ENCODE peak calls at places on chromosomes 6 and 20, in ten cellular contexts. B is fibroblast of pulmonary artery, A is GM12864, H is SK-N-SH, W is NB4, P is cardiac muscle cell, R is H1, Q is kidney, Z is endodermal cell, D is cardiac fibroblast. K is an unnamed sample.

GRCh38 chr20:6651016-6651415 is 116.5 kb upstream of the BMP2 start:
- DNase-seq in B (peak; percentile 19), A (no peak), H (no peak), W (peak; percentile 79), P (peak; percentile 58), R (no peak), Q (peak; percentile 81), Z (no peak), D (peak; percentile 84), K (peak; percentile 58)

GRCh38 chr6:158327216-158327615 is 15.0 kb downstream of the TULP4 start:
- DNase-seq in B (no peak), A (no peak), H (no peak), W (no peak), P (no peak), R (no peak), Q (no peak), Z (no peak), D (no peak), K (no peak)

GRCh38 chr6:18601515-18602035 is 214.4 kb downstream of the RNF144B start:
- DNase-seq in B (no peak), A (no peak), H (no peak), W (no peak), P (no peak), R (no peak), Q (no peak), Z (no peak), D (no peak), K (no peak)

GRCh38 chr6:30483677-30484279 is 5.5 kb upstream of the HLA-E start:
- DNase-seq in B (peak; percentile 88), A (no peak), H (peak; percentile 57), W (peak; percentile 80), P (peak; percentile 84), R (no peak), Q (no peak), Z (no peak), D (peak; percentile 88), K (peak; percentile 87)

GRCh38 chr6:170250981-170251775 is 39.7 kb downstream of the DLL1 start:
- DNase-seq in B (no peak), A (no peak), H (no peak), W (no peak), P (no peak), R (no peak), Q (peak; percentile 66), Z (no peak), D (no peak), K (no peak)

GRCh38 chr20:37688093-37688492 is 5.7 kb upstream of the CTNNBL1 start:
- DNase-seq in B (no peak), A (no peak), H (no peak), W (no peak), P (no peak), R (no peak), Q (no peak), Z (no peak), D (no peak), K (no peak)

GRCh38 chr6:113857565-113858066 is 471 bp downstream of the MARCKS start:
- DNase-seq in B (no peak), A (no peak), H (peak; percentile 60), W (peak; percentile 2), P (no peak), R (no peak), Q (peak; percentile 78), Z (peak; percentile 63), D (no peak), K (peak; percentile 41)

GRCh38 chr20:15867017-15867416 is 706.2 kb downstream of the KIF16B start:
- DNase-seq in B (no peak), A (no peak), H (no peak), W (no peak), P (no peak), R (no peak), Q (no peak), Z (no peak), D (no peak), K (no peak)

GRCh38 chr20:62761759-62762131 is 34.5 kb upstream of the MRGBP start:
- DNase-seq in B (no peak), A (no peak), H (no peak), W (no peak), P (no peak), R (no peak), Q (peak; percentile 23), Z (no peak), D (no peak), K (no peak)

GRCh38 chr6:39835856-39836442 is 43.8 kb downstream of the DAAM2 start:
- DNase-seq in B (peak; percentile 31), A (no peak), H (no peak), W (no peak), P (peak; percentile 76), R (no peak), Q (no peak), Z (no peak), D (peak; percentile 38), K (no peak)

GRCh38 chr20:50572922-50573777 is 63.0 kb downstream of the PTPN1 start:
- DNase-seq in B (peak; percentile 94), A (no peak), H (peak; percentile 69), W (no peak), P (peak; percentile 93), R (no peak), Q (no peak), Z (no peak), D (peak; percentile 71), K (peak; percentile 78)

GRCh38 chr20:43404880-43405279 is 52.8 kb upstream of the SRSF6 start:
- DNase-seq in B (peak; percentile 21), A (no peak), H (no peak), W (peak; percentile 21), P (peak; percentile 27), R (no peak), Q (no peak), Z (peak; percentile 83), D (peak; percentile 24), K (no peak)

GRCh38 chr6:54491431-54491830 is 183.2 kb downstream of the TINAG start:
- DNase-seq in B (no peak), A (no peak), H (no peak), W (no peak), P (no peak), R (no peak), Q (no peak), Z (no peak), D (peak; percentile 1), K (no peak)

DNA sequence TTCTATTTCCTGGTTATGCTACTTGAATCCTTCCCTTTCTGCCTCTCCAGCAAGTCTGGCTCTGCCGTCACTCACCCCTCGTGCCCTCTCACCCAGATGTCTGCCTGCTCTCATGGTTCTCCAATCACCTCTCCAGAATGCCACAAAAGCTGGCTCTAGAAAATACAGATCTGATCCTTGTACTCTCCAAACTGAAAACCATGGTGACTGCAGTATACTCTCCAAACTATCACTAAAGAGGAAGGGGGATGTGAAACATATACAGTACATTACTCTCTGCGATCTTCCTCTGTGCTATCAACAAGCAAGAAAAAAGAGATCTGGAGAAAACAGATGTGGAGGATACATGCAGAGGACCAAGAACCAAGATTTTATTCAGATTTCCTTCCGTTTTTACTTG is 91.1 kb downstream of the ATXN1 start:
- DNase-seq in B (no peak), A (no peak), H (no peak), W (no peak), P (peak; percentile 60), R (no peak), Q (no peak), Z (no peak), D (no peak), K (no peak)
- H3K4me3 ChIP-seq in B (no peak overlapping the region), A (no peak overlapping the region), H (no peak overlapping the region), W (no peak overlapping the region), P (no peak overlapping the region), R (no peak overlapping the region), Q (no peak overlapping the region), Z (no peak overlapping the region), D (no peak overlapping the region), K (no peak overlapping the region)

GRCh38 chr6:141829566-141829965 is 303.2 kb upstream of the GJE1 start:
- DNase-seq in B (no peak), A (no peak), H (no peak), W (no peak), P (no peak), R (peak; percentile 36), Q (no peak), Z (peak; percentile 47), D (no peak), K (no peak)

GRCh38 chr6:141829996-141830395 is 302.7 kb upstream of the GJE1 start:
- DNase-seq in B (no peak), A (no peak), H (no peak), W (no peak), P (no peak), R (no peak), Q (no peak), Z (peak; percentile 45), D (no peak), K (no peak)

GRCh38 chr6:141824258-141824795 is 308.4 kb upstream of the GJE1 start:
- DNase-seq in B (no peak), A (no peak), H (no peak), W (no peak), P (peak; percentile 5), R (no peak), Q (no peak), Z (no peak), D (no peak), K (peak; percentile 10)
- TF ChIP-seq CTCF in B (no peak), A (no peak), H (no peak), W (no peak), P (no peak), R (no peak), Q (no peak), Z (no peak), D (no peak), K (no peak)

DNA sequence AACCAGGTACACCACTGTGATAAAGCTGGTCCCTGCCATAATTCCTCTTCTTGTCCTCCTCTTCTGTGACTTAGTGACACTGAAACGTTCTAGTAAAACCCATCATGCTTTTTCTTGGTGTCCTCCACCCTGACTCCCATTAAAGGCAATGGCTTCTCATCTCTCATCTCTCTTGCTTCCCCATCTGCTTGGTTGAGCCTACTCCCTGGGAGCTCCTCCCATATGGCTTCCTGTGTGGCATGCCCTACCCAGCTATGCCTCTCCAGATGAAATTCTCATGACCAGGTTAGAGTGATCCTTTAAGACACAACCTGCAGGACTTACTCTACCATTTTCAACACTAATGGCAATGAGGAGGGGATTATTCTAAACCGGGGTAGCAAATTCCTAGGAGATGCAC is 6.3 kb downstream of the SIRPG start:
- DNase-seq in B (no peak), A (no peak), H (no peak), W (no peak), P (no peak), R (no peak), Q (no peak), Z (no peak), D (no peak), K (no peak)
- H3K4me3 ChIP-seq in B (no peak overlapping the region), A (no peak overlapping the region), H (no peak overlapping the region), W (no peak overlapping the region), P (no peak overlapping the region), R (no peak overlapping the region), Q (no peak overlapping the region), Z (no peak overlapping the region), D (no peak overlapping the region), K (no peak overlapping the region)

DNA sequence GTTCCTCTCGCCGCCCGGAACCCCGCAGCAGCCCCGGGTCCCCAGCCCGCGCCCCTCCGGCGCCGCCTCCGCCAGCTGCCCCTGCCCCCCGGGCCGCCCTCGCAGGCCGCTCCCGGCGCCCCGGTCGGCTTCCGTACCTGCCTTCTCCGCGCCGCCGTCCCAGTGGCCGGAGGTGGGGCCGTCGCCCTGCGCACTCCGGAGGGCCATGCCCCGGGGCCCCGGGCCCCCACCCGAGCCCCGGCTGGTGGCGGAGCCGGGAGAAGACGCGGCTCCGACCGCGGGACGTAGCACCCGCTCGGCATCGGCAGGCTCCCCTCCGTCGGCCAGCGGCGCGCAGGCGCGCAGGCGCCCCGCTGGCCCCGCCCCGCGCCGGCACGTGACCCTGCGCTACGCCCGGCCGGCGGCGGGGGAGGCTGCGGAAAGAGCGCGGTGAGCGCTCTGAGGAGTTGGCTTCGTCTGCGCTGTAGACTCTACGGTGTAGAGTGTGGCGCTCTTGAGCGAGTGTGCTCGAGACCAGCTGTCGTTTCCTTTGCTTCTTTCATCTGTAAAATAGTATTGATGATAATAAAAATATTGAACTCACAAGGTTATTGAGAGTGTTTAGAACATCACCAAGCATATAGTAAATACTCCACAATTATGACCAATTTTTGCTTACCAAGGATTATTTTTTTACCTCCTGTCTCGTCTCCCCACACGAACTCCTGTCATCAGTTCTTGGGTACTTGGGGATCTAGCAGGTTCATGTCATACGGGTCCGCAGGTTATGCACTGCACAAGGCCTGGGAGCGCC is at the start of gene TBC1D20:
- DNase-seq in B (peak; percentile 87), A (peak; percentile 68), H (peak; percentile 95), W (peak; percentile 92), P (peak; percentile 89), R (peak; percentile 49), Q (peak; percentile 95), Z (peak; percentile 91), D (peak; percentile 85), K (peak; percentile 90)
- TF ChIP-seq CTCF in B (peak; percentile 14), A (peak; percentile 32), H (peak; percentile 33), W (peak; percentile 13), P (peak; percentile 27), R (no peak), Q (peak; percentile 33), Z (peak; percentile 44), D (peak; percentile 27), K (peak; percentile 40)